ENCODE peak calls at places on chromosomes 1 and 21, in nine cellular contexts. P, L, D, R, K, T, M, Y and X are unnamed samples.

GRCh38 chr1:194538453-194538852 is 1352.0 kb upstream of the B3GALT2 start:
- DNase-seq in D (no peak), T (no peak), P (no peak), R (no peak), M (no peak), K (no peak), Y (no peak), L (no peak), X (no peak)

GRCh38 chr1:204973449-204973848 is 69.6 kb upstream of the CNTN2 start:
- DNase-seq in L (no peak), M (no peak), T (no peak), P (no peak), Y (no peak), D (no peak), R (no peak), K (no peak), X (no peak)

GRCh38 chr1:206503591-206504362 is 3.6 kb upstream of the RASSF5 start:
- DNase-seq in P (no peak), K (peak; percentile 52), R (peak; percentile 71), Y (peak; percentile 96), T (no peak), M (no peak), D (no peak), L (no peak), X (no peak)

GRCh38 chr21:41961282-41961701 is 7.5 kb upstream of the C2CD2 start:
- DNase-seq in D (no peak), P (no peak), M (no peak), T (no peak), R (no peak), K (no peak), L (no peak), Y (no peak), X (no peak)

GRCh38 chr1:33365560-33365997 is 44.7 kb upstream of the A3GALT2 start:
- DNase-seq in T (no peak), L (no peak), Y (peak; percentile 84), K (no peak), R (no peak), P (no peak), M (no peak), D (peak; percentile 61), X (no peak)

GRCh38 chr1:47468759-47469404 is 31.0 kb downstream of the FOXD2 start:
- DNase-seq in P (no peak), D (peak; percentile 22), L (no peak), M (no peak), Y (no peak), T (no peak), K (no peak), R (no peak), X (no peak)

GRCh38 chr1:98794196-98794886 is 132.8 kb downstream of the SNX7 start:
- DNase-seq in P (no peak), D (peak; percentile 42), L (peak; percentile 29), M (peak; percentile 64), Y (peak; percentile 80), K (peak; percentile 38), R (peak; percentile 13), T (no peak), X (no peak)

GRCh38 chr21:40658237-40658636 is 188.7 kb downstream of the DSCAM start:
- DNase-seq in P (no peak), R (no peak), Y (no peak), K (no peak), D (no peak), L (no peak), T (no peak), M (no peak), X (no peak)

GRCh38 chr21:28548291-28548690 is 444.4 kb downstream of the LTN1 start:
- DNase-seq in P (no peak), Y (no peak), L (no peak), D (no peak), K (no peak), M (no peak), T (no peak), R (no peak), X (no peak)

GRCh38 chr1:203754455-203754864 is 10.5 kb upstream of the LAX1 start:
- DNase-seq in M (peak; percentile 48), D (no peak), R (no peak), Y (no peak), P (no peak), L (no peak), K (no peak), T (no peak), X (no peak)

GRCh38 chr21:45877821-45878469 is 103.6 kb upstream of the COL6A1 start:
- DNase-seq in L (no peak), Y (peak; percentile 28), D (no peak), R (no peak), K (no peak), T (no peak), P (peak; percentile 44), M (no peak), X (no peak)

GRCh38 chr1:97144527-97144926 is 422.9 kb downstream of the PTBP2 start:
- DNase-seq in K (no peak), L (no peak), P (no peak), M (no peak), D (no peak), R (no peak), T (no peak), Y (peak; percentile 23), X (no peak)

GRCh38 chr1:175450219-175450618 is 257.6 kb upstream of the KIAA0040 start:
- DNase-seq in D (no peak), P (no peak), M (no peak), L (no peak), K (no peak), R (no peak), Y (no peak), T (no peak), X (no peak)

GRCh38 chr1:24857528-24858133 is 72.4 kb downstream of the RUNX3 start:
- DNase-seq in P (no peak), K (no peak), Y (no peak), D (no peak), R (no peak), T (no peak), M (no peak), L (no peak), X (no peak)

GRCh38 chr1:177811461-177811860 is 158.4 kb downstream of the SEC16B start:
- DNase-seq in R (no peak), P (no peak), L (no peak), M (no peak), T (no peak), Y (peak; percentile 11), K (no peak), D (peak; percentile 9), X (no peak)

GRCh38 chr1:101112051-101112770 is 86.6 kb upstream of the DPH5 start:
- DNase-seq in K (peak; percentile 29), D (no peak), Y (peak; percentile 25), L (no peak), T (no peak), M (peak; percentile 86), R (no peak), P (peak; percentile 73), X (no peak)

GRCh38 chr1:229812148-229812547 is 186.1 kb downstream of the URB2 start:
- DNase-seq in Y (no peak), P (no peak), L (no peak), D (no peak), R (no peak), K (no peak), M (no peak), T (no peak), X (no peak)

GRCh38 chr1:17024721-17025120 is 13.0 kb upstream of the ATP13A2 start:
- DNase-seq in L (no peak), P (no peak), Y (no peak), R (no peak), D (no peak), K (no peak), M (no peak), T (no peak), X (no peak)

GRCh38 chr1:41980872-41981653 is 62.3 kb upstream of the HIVEP3 start:
- DNase-seq in D (no peak), K (no peak), T (no peak), P (no peak), Y (no peak), L (no peak), R (peak; percentile 23), M (peak; percentile 32), X (no peak)

GRCh38 chr1:8364528-8365442 is 46.9 kb downstream of the SLC45A1 start:
- DNase-seq in Y (no peak), R (peak; percentile 55), P (no peak), K (no peak), T (no peak), M (no peak), L (no peak), D (no peak), X (no peak)